ENCODE peak calls at places on chromosomes 12 and 14, in nine cellular contexts. One of them, this sample, is unnamed.

GRCh38 chr12:48810817-48811453 is 7.4 kb upstream of the CACNB3 start:
- DNase-seq in adrenal gland: no peak
- DNase-seq in endothelial cell: no peak
- DNase-seq in GDM1: no peak
- DNase-seq in NCI-H1092 treated with DMSO at 0.1 percent for 48 hours: no peak
- DNase-seq in Karpas-422: no peak
- DNase-seq in activated naive CD8-positive, alpha-beta T cell treated with anti-CD3 and anti-CD28 coated beads, Interleukin-2, amount 50 U/mL, for 16 hours: no peak
- DNase-seq in A172: no peak
- DNase-seq in astrocyte of the hippocampus: peak
- DNase-seq in this sample: no peak

GRCh38 chr12:120254809-120255208 is 10.7 kb downstream of the PXN start:
- DNase-seq in NCI-H1092 treated with DMSO at 0.1 percent for 48 hours: no peak
- DNase-seq in adrenal gland: no peak
- DNase-seq in A172: no peak
- DNase-seq in endothelial cell: no peak
- DNase-seq in astrocyte of the hippocampus: no peak
- DNase-seq in activated naive CD8-positive, alpha-beta T cell treated with anti-CD3 and anti-CD28 coated beads, Interleukin-2, amount 50 U/mL, for 16 hours: no peak
- DNase-seq in GDM1: no peak
- DNase-seq in Karpas-422: no peak
- DNase-seq in this sample: no peak

GRCh38 chr12:127254420-127254955 is 1012.5 kb upstream of the TMEM132C start:
- DNase-seq in NCI-H1092 treated with DMSO at 0.1 percent for 48 hours: no peak
- DNase-seq in GDM1: no peak
- DNase-seq in endothelial cell: no peak
- DNase-seq in A172: no peak
- DNase-seq in adrenal gland: no peak
- DNase-seq in Karpas-422: no peak
- DNase-seq in activated naive CD8-positive, alpha-beta T cell treated with anti-CD3 and anti-CD28 coated beads, Interleukin-2, amount 50 U/mL, for 16 hours: no peak
- DNase-seq in astrocyte of the hippocampus: no peak
- DNase-seq in this sample: no peak

GRCh38 chr12:118055144-118055557 is 5.8 kb downstream of the WSB2 start:
- DNase-seq in astrocyte of the hippocampus: peak
- DNase-seq in GDM1: peak
- DNase-seq in A172: peak
- DNase-seq in NCI-H1092 treated with DMSO at 0.1 percent for 48 hours: no peak
- DNase-seq in Karpas-422: peak
- DNase-seq in adrenal gland: peak
- DNase-seq in activated naive CD8-positive, alpha-beta T cell treated with anti-CD3 and anti-CD28 coated beads, Interleukin-2, amount 50 U/mL, for 16 hours: peak
- DNase-seq in endothelial cell: peak
- DNase-seq in this sample: peak

GRCh38 chr12:112524676-112525425 is 106.1 kb downstream of the PTPN11 start:
- DNase-seq in GDM1: no peak
- DNase-seq in endothelial cell: no peak
- DNase-seq in Karpas-422: no peak
- DNase-seq in adrenal gland: no peak
- DNase-seq in A172: peak
- DNase-seq in NCI-H1092 treated with DMSO at 0.1 percent for 48 hours: no peak
- DNase-seq in activated naive CD8-positive, alpha-beta T cell treated with anti-CD3 and anti-CD28 coated beads, Interleukin-2, amount 50 U/mL, for 16 hours: no peak
- DNase-seq in astrocyte of the hippocampus: peak
- DNase-seq in this sample: peak

GRCh38 chr12:11743333-11743732 is 93.9 kb downstream of the ETV6 start:
- DNase-seq in activated naive CD8-positive, alpha-beta T cell treated with anti-CD3 and anti-CD28 coated beads, Interleukin-2, amount 50 U/mL, for 16 hours: no peak
- DNase-seq in NCI-H1092 treated with DMSO at 0.1 percent for 48 hours: no peak
- DNase-seq in endothelial cell: no peak
- DNase-seq in Karpas-422: no peak
- DNase-seq in adrenal gland: no peak
- DNase-seq in astrocyte of the hippocampus: peak
- DNase-seq in GDM1: no peak
- DNase-seq in A172: no peak
- DNase-seq in this sample: no peak

GRCh38 chr12:32178341-32179010 is 71.8 kb downstream of the BICD1 start:
- DNase-seq in A172: no peak
- DNase-seq in adrenal gland: no peak
- DNase-seq in GDM1: no peak
- DNase-seq in activated naive CD8-positive, alpha-beta T cell treated with anti-CD3 and anti-CD28 coated beads, Interleukin-2, amount 50 U/mL, for 16 hours: no peak
- DNase-seq in Karpas-422: peak
- DNase-seq in NCI-H1092 treated with DMSO at 0.1 percent for 48 hours: no peak
- DNase-seq in endothelial cell: no peak
- DNase-seq in astrocyte of the hippocampus: no peak
- DNase-seq in this sample: no peak

GRCh38 chr12:100899301-100899700 is 104.7 kb downstream of the ANO4 start:
- DNase-seq in Karpas-422: no peak
- DNase-seq in activated naive CD8-positive, alpha-beta T cell treated with anti-CD3 and anti-CD28 coated beads, Interleukin-2, amount 50 U/mL, for 16 hours: no peak
- DNase-seq in NCI-H1092 treated with DMSO at 0.1 percent for 48 hours: no peak
- DNase-seq in endothelial cell: no peak
- DNase-seq in A172: peak
- DNase-seq in astrocyte of the hippocampus: no peak
- DNase-seq in GDM1: no peak
- DNase-seq in adrenal gland: no peak
- DNase-seq in this sample: no peak

GRCh38 chr12:107461222-107461980 is 224.2 kb upstream of the PWP1 start:
- DNase-seq in activated naive CD8-positive, alpha-beta T cell treated with anti-CD3 and anti-CD28 coated beads, Interleukin-2, amount 50 U/mL, for 16 hours: no peak
- DNase-seq in Karpas-422: no peak
- DNase-seq in NCI-H1092 treated with DMSO at 0.1 percent for 48 hours: no peak
- DNase-seq in A172: peak
- DNase-seq in endothelial cell: no peak
- DNase-seq in astrocyte of the hippocampus: peak
- DNase-seq in adrenal gland: peak
- DNase-seq in GDM1: no peak
- DNase-seq in this sample: peak

GRCh38 chr14:89613260-89614008 is 196.4 kb upstream of the FOXN3 start:
- DNase-seq in adrenal gland: no peak
- DNase-seq in A172: no peak
- DNase-seq in GDM1: no peak
- DNase-seq in NCI-H1092 treated with DMSO at 0.1 percent for 48 hours: no peak
- DNase-seq in activated naive CD8-positive, alpha-beta T cell treated with anti-CD3 and anti-CD28 coated beads, Interleukin-2, amount 50 U/mL, for 16 hours: no peak
- DNase-seq in astrocyte of the hippocampus: no peak
- DNase-seq in endothelial cell: no peak
- DNase-seq in Karpas-422: no peak
- DNase-seq in this sample: no peak

GRCh38 chr12:78392918-78393317 is 471.7 kb upstream of the SYT1 start:
- DNase-seq in NCI-H1092 treated with DMSO at 0.1 percent for 48 hours: peak
- DNase-seq in adrenal gland: no peak
- DNase-seq in activated naive CD8-positive, alpha-beta T cell treated with anti-CD3 and anti-CD28 coated beads, Interleukin-2, amount 50 U/mL, for 16 hours: no peak
- DNase-seq in endothelial cell: no peak
- DNase-seq in GDM1: peak
- DNase-seq in A172: peak
- DNase-seq in Karpas-422: no peak
- DNase-seq in astrocyte of the hippocampus: peak
- DNase-seq in this sample: peak

GRCh38 chr12:63042646-63043045 is 107.7 kb upstream of the PPM1H start:
- DNase-seq in GDM1: no peak
- DNase-seq in endothelial cell: no peak
- DNase-seq in A172: no peak
- DNase-seq in Karpas-422: no peak
- DNase-seq in astrocyte of the hippocampus: no peak
- DNase-seq in activated naive CD8-positive, alpha-beta T cell treated with anti-CD3 and anti-CD28 coated beads, Interleukin-2, amount 50 U/mL, for 16 hours: no peak
- DNase-seq in NCI-H1092 treated with DMSO at 0.1 percent for 48 hours: no peak
- DNase-seq in adrenal gland: no peak
- DNase-seq in this sample: no peak

GRCh38 chr12:91859347-91859746 is 286.3 kb downstream of the BTG1 start:
- DNase-seq in GDM1: no peak
- DNase-seq in activated naive CD8-positive, alpha-beta T cell treated with anti-CD3 and anti-CD28 coated beads, Interleukin-2, amount 50 U/mL, for 16 hours: no peak
- DNase-seq in NCI-H1092 treated with DMSO at 0.1 percent for 48 hours: no peak
- DNase-seq in Karpas-422: no peak
- DNase-seq in A172: no peak
- DNase-seq in astrocyte of the hippocampus: no peak
- DNase-seq in adrenal gland: no peak
- DNase-seq in endothelial cell: no peak
- DNase-seq in this sample: no peak

GRCh38 chr12:234891-235415 is 21.0 kb upstream of the SLC6A12 start:
- DNase-seq in endothelial cell: no peak
- DNase-seq in GDM1: no peak
- DNase-seq in NCI-H1092 treated with DMSO at 0.1 percent for 48 hours: no peak
- DNase-seq in A172: no peak
- DNase-seq in Karpas-422: no peak
- DNase-seq in adrenal gland: no peak
- DNase-seq in activated naive CD8-positive, alpha-beta T cell treated with anti-CD3 and anti-CD28 coated beads, Interleukin-2, amount 50 U/mL, for 16 hours: no peak
- DNase-seq in astrocyte of the hippocampus: no peak
- DNase-seq in this sample: no peak

GRCh38 chr12:120229071-120229582 is 28.2 kb upstream of the RPLP0 start:
- DNase-seq in astrocyte of the hippocampus: no peak
- DNase-seq in adrenal gland: no peak
- DNase-seq in activated naive CD8-positive, alpha-beta T cell treated with anti-CD3 and anti-CD28 coated beads, Interleukin-2, amount 50 U/mL, for 16 hours: no peak
- DNase-seq in A172: peak
- DNase-seq in Karpas-422: peak
- DNase-seq in endothelial cell: no peak
- DNase-seq in NCI-H1092 treated with DMSO at 0.1 percent for 48 hours: no peak
- DNase-seq in GDM1: no peak
- DNase-seq in this sample: no peak

GRCh38 chr12:120367252-120367923 is 1.6 kb downstream of the MSI1 start:
- DNase-seq in adrenal gland: no peak
- DNase-seq in endothelial cell: peak
- DNase-seq in GDM1: no peak
- DNase-seq in astrocyte of the hippocampus: peak
- DNase-seq in Karpas-422: no peak
- DNase-seq in A172: no peak
- DNase-seq in activated naive CD8-positive, alpha-beta T cell treated with anti-CD3 and anti-CD28 coated beads, Interleukin-2, amount 50 U/mL, for 16 hours: no peak
- DNase-seq in NCI-H1092 treated with DMSO at 0.1 percent for 48 hours: peak
- DNase-seq in this sample: peak

GRCh38 chr12:51951843-51952722 is 584 bp downstream of the ACVR1B start:
- DNase-seq in endothelial cell: peak
- DNase-seq in adrenal gland: peak
- DNase-seq in astrocyte of the hippocampus: peak
- DNase-seq in A172: no peak
- DNase-seq in NCI-H1092 treated with DMSO at 0.1 percent for 48 hours: no peak
- DNase-seq in Karpas-422: peak
- DNase-seq in GDM1: no peak
- DNase-seq in activated naive CD8-positive, alpha-beta T cell treated with anti-CD3 and anti-CD28 coated beads, Interleukin-2, amount 50 U/mL, for 16 hours: no peak
- DNase-seq in this sample: peak

This sample was measured in RKO.